ENCODE peak calls at places on chromosome 6, in five cellular contexts. One of them, this sample, is unnamed.

GRCh38 chr6:44297063-44298038 is 15.8 kb downstream of the AARS2 start:
- DNase-seq in spleen: peak; percentile 85
- DNase-seq in Panc1: no peak
- DNase-seq in GM12892: no peak
- DNase-seq in prostate gland: no peak
- DNase-seq in this sample: no peak

GRCh38 chr6:94751641-94752329 is 825.5 kb upstream of the MANEA start:
- DNase-seq in spleen: no peak
- DNase-seq in Panc1: no peak
- DNase-seq in GM12892: no peak
- DNase-seq in prostate gland: no peak
- DNase-seq in this sample: peak; percentile 14

GRCh38 chr6:145247677-145248419 is 487.5 kb downstream of the EPM2A start:
- DNase-seq in spleen: no peak
- DNase-seq in Panc1: no peak
- DNase-seq in GM12892: no peak
- DNase-seq in prostate gland: no peak
- DNase-seq in this sample: peak; percentile 24

GRCh38 chr6:142225552-142225951 is 76.3 kb upstream of the ADGRG6 start:
- DNase-seq in spleen: no peak
- DNase-seq in Panc1: no peak
- DNase-seq in GM12892: no peak
- DNase-seq in prostate gland: no peak
- DNase-seq in this sample: no peak

GRCh38 chr6:52672422-52673025 is 1.6 kb downstream of the TMEM14A start:
- DNase-seq in spleen: no peak
- DNase-seq in Panc1: no peak
- DNase-seq in GM12892: no peak
- DNase-seq in prostate gland: no peak
- DNase-seq in this sample: no peak

GRCh38 chr6:16841241-16841640 is 80.0 kb upstream of the ATXN1 start:
- DNase-seq in spleen: no peak
- DNase-seq in Panc1: no peak
- DNase-seq in GM12892: no peak
- DNase-seq in prostate gland: no peak
- DNase-seq in this sample: no peak

GRCh38 chr6:1767481-1768246 is 157.9 kb downstream of the FOXC1 start:
- DNase-seq in spleen: no peak
- DNase-seq in Panc1: peak; percentile 43
- DNase-seq in GM12892: no peak
- DNase-seq in prostate gland: no peak
- DNase-seq in this sample: no peak

GRCh38 chr6:45558858-45559257 is 181.1 kb upstream of the SUPT3H start:
- DNase-seq in spleen: no peak
- DNase-seq in Panc1: no peak
- DNase-seq in GM12892: no peak
- DNase-seq in prostate gland: no peak
- DNase-seq in this sample: no peak

GRCh38 chr6:42819803-42820508 is 38.1 kb downstream of the BICRAL start:
- DNase-seq in spleen: no peak
- DNase-seq in Panc1: no peak
- DNase-seq in GM12892: no peak
- DNase-seq in prostate gland: no peak
- DNase-seq in this sample: no peak

GRCh38 chr6:30075987-30076311 is 380 bp upstream of the RNF39 start:
- DNase-seq in spleen: no peak
- DNase-seq in Panc1: no peak
- DNase-seq in GM12892: no peak
- DNase-seq in prostate gland: peak; percentile 89
- DNase-seq in this sample: no peak
- TF ChIP-seq POLR2AphosphoS5 in spleen: no peak
- TF ChIP-seq POLR2AphosphoS5 in Panc1: no peak
- TF ChIP-seq POLR2AphosphoS5 in GM12892: no peak
- TF ChIP-seq POLR2AphosphoS5 in prostate gland: peak; percentile 66
- TF ChIP-seq POLR2AphosphoS5 in this sample: no peak

GRCh38 chr6:161168281-161168891 is 105.5 kb downstream of the AGPAT4 start:
- DNase-seq in spleen: no peak
- DNase-seq in Panc1: peak; percentile 89
- DNase-seq in GM12892: no peak
- DNase-seq in prostate gland: no peak
- DNase-seq in this sample: no peak
- TF ChIP-seq POLR2AphosphoS5 in spleen: no peak
- TF ChIP-seq POLR2AphosphoS5 in Panc1: no peak
- TF ChIP-seq POLR2AphosphoS5 in GM12892: no peak
- TF ChIP-seq POLR2AphosphoS5 in prostate gland: peak; percentile 10
- TF ChIP-seq POLR2AphosphoS5 in this sample: no peak

GRCh38 chr6:158796353-158796752 is 22.8 kb downstream of the EZR start:
- DNase-seq in spleen: no peak
- DNase-seq in Panc1: no peak
- DNase-seq in GM12892: no peak
- DNase-seq in prostate gland: no peak
- DNase-seq in this sample: no peak

GRCh38 chr6:158789115-158789917 is 29.9 kb downstream of the EZR start:
- DNase-seq in spleen: no peak
- DNase-seq in Panc1: no peak
- DNase-seq in GM12892: no peak
- DNase-seq in prostate gland: no peak
- DNase-seq in this sample: no peak

GRCh38 chr6:158795516-158795915 is 23.7 kb downstream of the EZR start:
- DNase-seq in spleen: no peak
- DNase-seq in Panc1: no peak
- DNase-seq in GM12892: no peak
- DNase-seq in prostate gland: no peak
- DNase-seq in this sample: no peak

GRCh38 chr6:158797331-158798202 is 21.6 kb downstream of the EZR start:
- DNase-seq in spleen: no peak
- DNase-seq in Panc1: no peak
- DNase-seq in GM12892: no peak
- DNase-seq in prostate gland: no peak
- DNase-seq in this sample: no peak

GRCh38 chr6:158793432-158793831 is 25.7 kb downstream of the EZR start:
- DNase-seq in spleen: no peak
- DNase-seq in Panc1: peak; percentile 32
- DNase-seq in GM12892: no peak
- DNase-seq in prostate gland: no peak
- DNase-seq in this sample: peak; percentile 16
- TF ChIP-seq POLR2AphosphoS5 in spleen: no peak
- TF ChIP-seq POLR2AphosphoS5 in Panc1: no peak
- TF ChIP-seq POLR2AphosphoS5 in GM12892: no peak
- TF ChIP-seq POLR2AphosphoS5 in prostate gland: no peak
- TF ChIP-seq POLR2AphosphoS5 in this sample: no peak

GRCh38 chr6:128508588-128509296 is 11.7 kb downstream of the PTPRK start:
- DNase-seq in spleen: no peak
- DNase-seq in Panc1: peak; percentile 82
- DNase-seq in GM12892: no peak
- DNase-seq in prostate gland: no peak
- DNase-seq in this sample: no peak
- TF ChIP-seq POLR2AphosphoS5 in spleen: no peak
- TF ChIP-seq POLR2AphosphoS5 in Panc1: peak; percentile 63
- TF ChIP-seq POLR2AphosphoS5 in GM12892: no peak
- TF ChIP-seq POLR2AphosphoS5 in prostate gland: no peak
- TF ChIP-seq POLR2AphosphoS5 in this sample: no peak